ENCODE peak calls at places on chromosomes 12 and 14, in five cellular contexts. R is naive thymus-derived CD4-positive, alpha-beta T cell; X is HepG2; T is PC-3; J is gastrocnemius medialis. Y is an unnamed sample. For H3K27me3 and H3K4me1, the result is how much of the 10 kb centered on the place peaks cover.

GRCh38 chr12:89117448-89118034 is 234.8 kb downstream of the DUSP6 start:
- DNase-seq in T (peak), R (no peak), X (peak), J (no peak), Y (no peak)

GRCh38 chr12:120764766-120765165 is 39.1 kb downstream of the ACADS start:
- DNase-seq in X (no peak), J (no peak), R (no peak), T (no peak), Y (no peak)

GRCh38 chr12:79737875-79738718 is 47.3 kb upstream of the PAWR start:
- DNase-seq in J (no peak), R (peak), X (peak), T (peak), Y (peak)

GRCh38 chr12:51942501-51943000 is 8.9 kb upstream of the ACVR1B start:
- DNase-seq in X (no peak), J (no peak), T (no peak), R (no peak), Y (no peak)

GRCh38 chr14:92751819-92752218 is 3.4 kb upstream of the LGMN start:
- DNase-seq in T (no peak), J (no peak), X (peak), R (no peak), Y (no peak)

GRCh38 chr14:68655961-68656360 is 136.9 kb downstream of the ZFP36L1 start:
- DNase-seq in T (peak), X (peak), R (no peak), J (no peak), Y (no peak)

GRCh38 chr14:75972729-75973480 is 8.9 kb downstream of the TGFB3 start:
- DNase-seq in T (no peak), J (peak), X (no peak), R (no peak), Y (no peak)

GRCh38 chr14:93946104-93946503 is 19.0 kb downstream of the FAM181A start:
- DNase-seq in R (no peak), T (no peak), X (no peak), J (peak), Y (peak)

GRCh38 chr12:26628234-26628633 is 204.8 kb downstream of the ITPR2 start:
- DNase-seq in T (peak), J (no peak), R (no peak), X (no peak), Y (peak)

GRCh38 chr14:104982548-104983230 is 2.9 kb upstream of the CLBA1 start:
- DNase-seq in X (no peak), T (no peak), R (no peak), J (no peak), Y (no peak)

GRCh38 chr12:12821975-12822374 is 8.8 kb downstream of the DDX47 start:
- DNase-seq in X (no peak), R (no peak), J (no peak), T (no peak), Y (no peak)

GRCh38 chr12:86741531-86741930 is 485.3 kb upstream of the MGAT4C start:
- DNase-seq in R (no peak), X (no peak), T (no peak), J (no peak), Y (no peak)

GRCh38 chr12:131242741-131243496 is 289.2 kb downstream of the ADGRD1 start:
- DNase-seq in T (peak), J (no peak), R (no peak), X (no peak), Y (peak)

DNA sequence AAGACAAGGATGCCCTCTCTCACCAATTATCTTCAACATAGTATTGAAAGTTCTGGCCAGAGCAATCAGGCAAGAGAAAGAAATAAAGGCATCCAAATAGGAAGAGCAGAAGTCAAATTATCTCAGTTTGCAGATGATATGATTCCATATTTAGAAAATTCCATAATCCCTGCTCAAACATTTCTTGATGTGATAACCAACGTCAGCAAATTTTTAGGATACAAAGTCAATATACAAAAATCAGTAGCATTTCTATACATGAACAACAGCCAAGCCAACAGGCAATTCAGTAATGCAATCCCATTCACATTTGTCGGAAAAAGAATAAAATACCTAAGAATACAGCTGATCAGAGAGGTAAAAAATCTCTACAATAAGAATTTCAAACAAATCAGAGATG is 969.7 kb upstream of the USP15 start:
- DNase-seq in T (no peak), J (no peak), X (no peak), R (no peak), Y (no peak)
- H3K4me3 ChIP-seq in T (no peak), J (no peak), X (no peak), R (no peak), Y (no peak)

GRCh38 chr12:62436164-62436503 is 30.5 kb upstream of the MON2 start:
- DNase-seq in T (no peak), J (no peak), X (no peak), R (no peak), Y (no peak)
- H3K27me3 ChIP-seq in T (under half), J (under half), X (under half), R (under half), Y (under half)

DNA sequence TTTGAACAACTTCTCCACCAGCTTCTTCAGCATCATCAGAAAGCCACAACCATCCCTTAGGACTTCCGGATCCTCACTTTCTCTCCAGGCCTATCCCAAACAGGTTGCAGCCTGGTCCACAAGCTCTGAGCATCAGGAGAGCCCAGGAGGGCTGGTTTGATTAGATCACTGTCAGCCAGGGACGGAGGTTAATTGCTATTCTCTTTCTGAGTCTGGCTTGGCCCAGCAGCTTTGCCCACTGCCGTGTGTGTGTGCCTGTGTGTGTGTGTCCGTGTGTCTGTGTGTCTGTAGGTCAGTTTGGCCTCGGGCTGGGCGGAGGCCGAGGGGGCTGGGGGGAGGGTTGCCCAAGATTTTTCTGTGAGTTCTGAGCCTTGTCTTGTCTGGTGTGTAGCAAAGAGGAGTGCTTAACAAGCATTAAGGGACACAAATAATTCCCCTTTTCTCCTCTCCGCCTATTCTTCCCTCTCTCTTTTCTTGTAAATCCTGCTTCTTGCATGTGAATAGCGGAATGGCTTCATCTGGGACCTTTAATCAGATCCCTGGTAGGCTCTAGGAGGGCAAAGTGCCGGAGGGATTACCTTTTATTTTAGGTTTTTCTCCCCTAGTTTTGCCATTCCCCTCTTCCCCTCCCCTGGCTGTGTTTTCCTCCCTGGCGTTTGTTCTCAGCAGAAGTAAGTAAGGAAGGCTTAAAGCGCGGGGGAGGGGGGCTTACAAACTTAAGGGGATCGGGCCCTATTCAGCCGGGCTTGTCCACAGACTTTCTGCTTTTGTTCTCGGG is 138.2 kb upstream of the LHX5 start:
- DNase-seq in J (no peak), R (no peak), X (no peak), T (no peak), Y (no peak)
- H3K4me1 ChIP-seq in J (under half), R (under half), X (under half), T (under half), Y (under half)

GRCh38 chr12:108641446-108642268 is 8.0 kb upstream of the SELPLG start:
- DNase-seq in R (no peak), T (no peak), X (no peak), J (no peak), Y (no peak)

GRCh38 chr12:108643941-108644742 is 10.4 kb upstream of the SELPLG start:
- DNase-seq in X (no peak), T (peak), R (no peak), J (peak), Y (peak)

GRCh38 chr12:108640802-108641445 is 7.2 kb upstream of the SELPLG start:
- DNase-seq in X (no peak), T (peak), R (no peak), J (no peak), Y (peak)

GRCh38 chr12:108642899-108643654 is 9.4 kb upstream of the SELPLG start:
- DNase-seq in X (no peak), R (no peak), J (no peak), T (no peak), Y (no peak)

DNA sequence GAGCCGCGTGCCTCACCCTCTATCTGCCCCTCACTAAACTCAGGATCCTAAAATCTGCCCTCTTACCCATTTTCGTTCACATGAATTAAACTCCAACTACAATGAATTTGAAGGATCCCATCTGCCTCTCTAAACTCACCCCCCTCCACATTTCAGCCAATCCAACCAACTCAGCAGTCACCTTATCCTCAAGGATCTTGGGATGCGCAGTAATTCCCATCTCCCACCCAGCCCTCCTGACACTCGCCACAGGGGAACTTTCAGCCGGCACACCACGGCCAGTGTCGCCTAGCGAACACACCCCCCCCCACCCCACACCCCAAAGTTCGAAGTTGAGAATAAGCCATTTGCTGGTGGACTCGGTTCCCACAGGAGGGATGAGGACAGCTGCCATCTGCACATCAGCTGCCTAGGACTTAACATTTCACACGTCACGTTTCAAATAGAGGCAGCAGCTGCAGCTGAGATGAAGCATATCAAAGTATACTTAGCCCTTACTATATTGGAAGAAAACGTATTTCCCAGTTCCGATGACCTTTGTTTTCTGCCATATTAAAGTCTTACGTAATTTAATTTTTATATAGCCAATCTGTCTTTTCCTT is 8.7 kb upstream of the SELPLG start:
- DNase-seq in R (no peak), J (no peak), X (no peak), T (no peak), Y (no peak)
- H3K4me3 ChIP-seq in R (no peak), J (no peak), X (no peak), T (no peak), Y (no peak)

GRCh38 chr12:125203145-125203765 is 138.0 kb downstream of the AACS start:
- DNase-seq in X (peak), J (no peak), R (no peak), T (peak), Y (peak)
- H3K27me3 ChIP-seq in X (under half), J (under half), R (under half), T (half or more), Y (under half)

GRCh38 chr14:54658836-54659235 is 91.9 kb downstream of the SAMD4A start:
- DNase-seq in J (no peak), T (no peak), X (no peak), R (no peak), Y (no peak)
- H3K4me1 ChIP-seq in J (under half), T (under half), X (half or more), R (under half), Y (under half)

GRCh38 chr12:122129131-122129530 is 44.9 kb downstream of the IL31 start:
- DNase-seq in T (no peak), J (no peak), R (no peak), X (no peak), Y (no peak)
- H3K4me3 ChIP-seq in T (no peak), J (no peak), R (no peak), X (no peak), Y (no peak)

GRCh38 chr14:48967419-48967818 is 618.8 kb downstream of the RPS29 start:
- DNase-seq in T (peak), X (no peak), J (no peak), R (no peak), Y (no peak)
- H3K27me3 ChIP-seq in T (under half), X (under half), J (under half), R (under half), Y (under half)

DNA sequence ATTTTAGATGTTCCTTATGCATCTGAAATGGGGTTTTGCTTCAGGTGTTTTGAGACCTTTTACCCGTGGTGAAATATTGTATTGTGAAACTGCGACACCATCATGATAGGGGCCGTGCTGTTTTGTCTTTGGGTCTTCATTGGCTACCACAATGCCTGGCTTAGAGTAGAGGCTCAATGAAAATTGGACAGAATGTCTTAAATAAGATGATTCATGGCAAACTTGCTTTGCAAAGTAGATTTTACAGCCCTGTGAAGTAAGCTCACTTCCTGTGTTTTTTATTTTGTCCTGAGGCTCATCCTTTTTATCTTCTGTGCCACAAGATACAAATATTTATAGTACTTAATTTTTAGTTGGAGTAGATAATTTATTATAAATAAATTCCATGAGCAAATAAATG is 111.3 kb upstream of the FRMD6 start:
- DNase-seq in J (no peak), R (no peak), T (peak), X (no peak), Y (peak)
- H3K4me1 ChIP-seq in J (under half), R (under half), T (half or more), X (under half), Y (under half)

Y was measured in GM23248.